ENCODE peak calls at places on chromosome 6, in eight cellular contexts. Q is tibial nerve, P is A549, Y is HepG2, I is K562, X is transverse colon, V is stomach, T is H1. L is an unnamed sample.

GRCh38 chr6:99838607-99839006 is 155.4 kb downstream of the MCHR2 start:
- DNase-seq in T (no peak), P (no peak), I (no peak), Y (no peak), X (no peak), V (no peak), Q (no peak), L (no peak)

GRCh38 chr6:112218563-112218962 is 35.8 kb downstream of the LAMA4 start:
- DNase-seq in P (no peak), I (no peak), V (no peak), X (no peak), Y (no peak), Q (peak), T (no peak), L (peak)

GRCh38 chr6:2659882-2660281 is 90.8 kb downstream of the MYLK4 start:
- DNase-seq in I (no peak), X (no peak), Y (no peak), T (peak), Q (no peak), P (no peak), V (no peak), L (no peak)

GRCh38 chr6:109349419-109349987 is 32.8 kb downstream of the CD164 start:
- DNase-seq in Y (peak), T (no peak), X (peak), V (peak), P (peak), I (peak), Q (peak), L (no peak)

GRCh38 chr6:137216875-137217553 is 2.2 kb downstream of the IFNGR1 start:
- DNase-seq in T (no peak), P (no peak), Q (no peak), V (peak), Y (peak), I (no peak), X (no peak), L (no peak)

GRCh38 chr6:169654590-169655391 is 47.0 kb downstream of the WDR27 start:
- DNase-seq in X (peak), Q (peak), P (no peak), Y (no peak), I (no peak), T (no peak), V (peak), L (peak)

GRCh38 chr6:113190170-113190569 is 667.0 kb upstream of the MARCKS start:
- DNase-seq in T (no peak), Q (no peak), X (no peak), V (no peak), P (no peak), Y (no peak), I (no peak), L (no peak)

GRCh38 chr6:17470953-17471335 is 77.5 kb downstream of the CAP2 start:
- DNase-seq in I (no peak), X (no peak), V (no peak), Y (no peak), P (no peak), T (no peak), Q (peak), L (no peak)

GRCh38 chr6:110723017-110723416 is 92.3 kb downstream of the CDK19 start:
- DNase-seq in V (no peak), Q (no peak), T (no peak), P (no peak), X (no peak), I (no peak), Y (no peak), L (no peak)

GRCh38 chr6:134683783-134684765 is 265.8 kb downstream of the ALDH8A1 start:
- DNase-seq in X (no peak), T (no peak), I (no peak), V (no peak), Q (no peak), Y (no peak), P (no peak), L (no peak)

GRCh38 chr6:129857838-129858237 is 3.3 kb downstream of the TMEM244 start:
- DNase-seq in I (no peak), Y (no peak), T (no peak), X (no peak), V (no peak), P (no peak), Q (no peak), L (no peak)

GRCh38 chr6:9657994-9658393 is 756.9 kb downstream of the TFAP2A start:
- DNase-seq in Q (no peak), X (no peak), P (no peak), I (no peak), T (no peak), Y (no peak), V (no peak), L (no peak)

GRCh38 chr6:39568896-39569295 is 156.3 kb downstream of the KIF6 start:
- DNase-seq in I (no peak), T (no peak), X (no peak), V (no peak), P (no peak), Y (no peak), Q (no peak), L (no peak)

GRCh38 chr6:43758617-43759050 is 11.4 kb upstream of the VEGFA start:
- DNase-seq in V (no peak), I (peak), X (no peak), Y (no peak), Q (no peak), P (peak), T (no peak), L (no peak)

GRCh38 chr6:85278456-85279035 is 171.3 kb upstream of the NT5E start:
- DNase-seq in T (no peak), Q (no peak), P (no peak), V (no peak), Y (no peak), I (no peak), X (no peak), L (no peak)

GRCh38 chr6:2491137-2491536 is 245.7 kb upstream of the GMDS start:
- DNase-seq in Y (no peak), I (no peak), X (no peak), P (no peak), Q (no peak), T (no peak), V (no peak), L (no peak)

GRCh38 chr6:165716886-165717285 is 53.8 kb upstream of the PDE10A start:
- DNase-seq in X (no peak), P (no peak), V (no peak), Q (no peak), I (no peak), Y (no peak), T (no peak), L (no peak)

GRCh38 chr6:143761103-143761502 is 82.0 kb upstream of the LTV1 start:
- DNase-seq in Y (no peak), X (no peak), Q (no peak), V (no peak), T (no peak), I (no peak), P (no peak), L (no peak)

GRCh38 chr6:157177731-157178336 is 145.5 kb downstream of the TMEM242 start:
- DNase-seq in P (no peak), I (no peak), X (no peak), V (no peak), Y (peak), Q (no peak), T (no peak), L (no peak)

GRCh38 chr6:125658759-125659431 is 90.5 kb upstream of the HEY2 start:
- DNase-seq in X (no peak), T (no peak), P (no peak), I (no peak), V (no peak), Q (no peak), Y (no peak), L (no peak)

DNA sequence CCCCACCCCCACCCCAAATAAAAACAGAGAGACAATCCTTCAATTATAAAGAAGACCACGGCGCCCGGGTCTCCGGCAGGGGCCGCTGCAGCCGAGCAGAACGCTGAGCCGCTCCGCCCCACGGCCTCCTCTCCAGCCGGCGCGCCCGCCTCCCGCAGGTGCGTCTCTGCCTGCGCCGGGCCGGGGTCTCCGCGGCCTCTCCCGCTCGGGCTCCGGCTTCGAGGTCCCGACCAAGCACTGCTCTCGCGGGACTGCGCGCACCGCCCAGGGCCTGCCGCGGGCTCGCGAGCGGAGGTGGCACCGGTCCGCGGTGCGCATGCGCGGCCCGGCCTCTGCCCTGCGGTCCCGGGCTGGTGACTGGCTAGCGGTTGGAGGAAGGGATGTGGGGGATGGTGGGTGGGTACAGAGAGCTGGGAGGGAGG is 241 bp upstream of the SIRT5 start:
- DNase-seq in X (peak), V (peak), P (peak), T (peak), Y (peak), I (peak), Q (peak), L (peak)
- TF ChIP-seq POLR2A in X (no peak), V (no peak), P (peak), T (peak), Y (peak), I (no peak), Q (no peak), L (no peak)

GRCh38 chr6:152107973-152108372 is 300.5 kb downstream of the ESR1 start:
- DNase-seq in V (no peak), X (no peak), Q (no peak), T (no peak), Y (no peak), I (no peak), P (no peak), L (no peak)

GRCh38 chr6:152112503-152113261 is 305.2 kb downstream of the ESR1 start:
- DNase-seq in V (peak), P (no peak), I (no peak), Q (peak), T (no peak), X (peak), Y (no peak), L (peak)

DNA sequence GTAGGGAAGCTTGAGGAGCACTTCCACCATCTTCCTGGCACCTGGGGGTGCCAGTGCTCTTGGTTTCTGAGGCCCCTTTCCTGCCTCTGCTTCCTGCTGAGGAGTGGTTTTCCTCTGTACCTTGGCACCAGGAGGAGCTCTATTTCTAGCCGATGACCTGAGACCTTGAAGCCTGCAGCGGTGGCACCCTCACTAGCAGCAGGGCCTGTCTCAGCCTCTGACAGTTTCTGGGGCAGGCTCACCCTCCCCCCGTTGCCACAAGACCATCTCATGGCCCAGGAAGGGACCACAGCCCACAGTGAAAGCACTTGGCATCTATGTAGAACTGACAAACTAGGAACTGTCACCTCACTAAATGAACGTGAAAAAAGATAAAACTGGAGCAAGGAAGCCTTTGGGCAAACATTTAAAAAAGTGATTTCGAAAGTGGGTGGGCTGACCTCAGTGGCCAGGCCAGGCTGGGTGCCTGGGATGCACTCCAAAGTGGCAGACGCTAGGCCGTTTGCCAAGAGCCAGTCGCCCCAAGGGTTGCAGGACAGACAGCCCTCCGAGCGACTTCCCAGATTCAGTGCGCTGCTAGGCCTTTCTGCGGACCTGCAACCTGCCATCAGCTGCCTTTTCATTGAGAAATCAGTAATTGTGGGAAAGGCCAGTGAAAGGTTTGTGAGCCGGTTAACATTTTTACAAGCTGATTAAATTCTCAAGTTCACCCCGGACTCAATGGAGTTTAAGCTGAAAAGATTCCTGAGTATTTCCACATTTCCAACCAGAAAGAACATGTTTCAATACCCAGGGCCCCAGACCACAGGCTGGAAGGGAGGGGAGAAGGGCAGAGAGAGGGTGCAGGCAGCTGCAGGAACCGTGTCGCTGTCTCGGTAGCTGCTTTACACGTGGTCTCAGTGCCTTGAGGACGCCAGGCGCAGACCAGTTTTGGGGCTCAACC is 303.7 kb downstream of the ESR1 start:
- DNase-seq in Q (peak), T (no peak), I (no peak), P (no peak), X (no peak), V (no peak), Y (no peak), L (no peak)
- H3K4me3 ChIP-seq in Q (no peak), T (no peak), I (no peak), P (no peak), X (no peak), V (no peak), Y (peak), L (no peak)

DNA sequence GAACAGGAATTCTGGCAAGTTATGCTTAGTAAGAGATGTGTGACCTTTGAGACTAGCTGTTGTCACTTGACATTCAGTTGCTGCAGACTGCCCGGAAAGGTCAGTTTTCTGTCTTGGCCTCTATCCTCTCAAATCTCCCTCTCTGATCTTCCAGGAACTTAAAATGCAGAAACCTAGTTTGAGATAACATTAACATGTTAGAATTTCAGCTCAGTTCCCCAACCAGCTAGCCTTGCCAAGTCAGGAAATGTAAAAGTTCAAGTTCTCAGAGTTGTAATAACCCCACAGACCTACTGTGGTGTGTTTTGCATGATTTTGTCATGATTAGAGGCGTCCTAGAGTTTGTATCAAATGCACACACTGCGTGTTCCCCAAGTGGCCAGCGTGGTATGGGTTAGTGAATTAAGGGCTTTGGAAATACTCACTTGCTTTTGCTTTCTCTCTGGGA is 46.6 kb downstream of the DUSP22 start:
- DNase-seq in V (no peak), Q (no peak), I (peak), T (no peak), X (no peak), Y (no peak), P (no peak), L (no peak)
- TF ChIP-seq EP300 in V (no peak), Q (no peak), I (no peak), T (no peak), X (no peak), Y (no peak), P (no peak), L (no peak)

GRCh38 chr6:13354331-13355042 is 26.1 kb upstream of the TBC1D7 start:
- DNase-seq in V (no peak), Q (no peak), Y (no peak), X (no peak), T (no peak), I (peak), P (no peak), L (no peak)
- TF ChIP-seq POLR2A in V (no peak), Q (no peak), Y (no peak), X (no peak), T (no peak), I (no peak), P (no peak), L (no peak)